ENCODE peak calls at places on chromosomes 3 and 15, in six cellular contexts. X is heart left ventricle, H is lower leg skin, D is HCT116, Z is adrenal gland, I is IMR-90. V is an unnamed sample.

GRCh38 chr15:51681303-51681963 is at the start of gene SCG3:
- DNase-seq in X (peak), D (peak), I (peak), Z (peak), H (peak), V (peak)

GRCh38 chr3:45048244-45048643 is 22.1 kb downstream of the CLEC3B start:
- DNase-seq in H (no peak), D (no peak), I (peak), X (no peak), Z (no peak), V (no peak)

GRCh38 chr15:80844011-80844732 is 65.0 kb downstream of the CEMIP start:
- DNase-seq in I (peak), X (no peak), Z (no peak), D (no peak), H (no peak), V (no peak)

GRCh38 chr3:14761121-14761672 is 57.6 kb upstream of the FGD5 start:
- DNase-seq in X (no peak), H (no peak), D (no peak), I (no peak), Z (no peak), V (no peak)

GRCh38 chr3:40047406-40047805 is 238.0 kb downstream of the MYRIP start:
- DNase-seq in H (no peak), I (no peak), D (no peak), X (no peak), Z (no peak), V (no peak)

GRCh38 chr15:39925112-39925830 is 5.2 kb upstream of the GPR176 start:
- DNase-seq in I (peak), H (no peak), D (no peak), Z (no peak), X (no peak), V (no peak)

GRCh38 chr3:23650371-23651140 is 155.2 kb upstream of the UBE2E1 start:
- DNase-seq in Z (no peak), H (no peak), D (no peak), I (peak), X (no peak), V (no peak)

GRCh38 chr15:94749848-94750617 is 518.7 kb downstream of the MCTP2 start:
- DNase-seq in I (no peak), D (no peak), H (no peak), Z (no peak), X (no peak), V (no peak)

GRCh38 chr15:34336947-34337556 is 529 bp downstream of the SLC12A6 start:
- DNase-seq in X (no peak), D (no peak), Z (no peak), H (peak), I (no peak), V (no peak)

GRCh38 chr15:92451225-92451825 is 57.6 kb downstream of the ST8SIA2 start:
- DNase-seq in Z (no peak), X (no peak), H (no peak), I (peak), D (no peak), V (no peak)

GRCh38 chr3:115074502-115074901 is 72.6 kb downstream of the ZBTB20 start:
- DNase-seq in X (no peak), H (no peak), D (no peak), I (peak), Z (no peak), V (no peak)

GRCh38 chr3:50862221-50862620 is 187.5 kb downstream of the DOCK3 start:
- DNase-seq in I (no peak), H (peak), D (no peak), X (no peak), Z (no peak), V (no peak)

GRCh38 chr3:138440137-138440536 is 5.7 kb downstream of the ESYT3 start:
- DNase-seq in X (peak), Z (no peak), I (no peak), H (no peak), D (no peak), V (no peak)

GRCh38 chr3:12831582-12831866 is 9.8 kb downstream of the RPL32 start:
- DNase-seq in I (no peak), Z (no peak), D (no peak), H (no peak), X (no peak), V (no peak)
- TF ChIP-seq POLR2A in I (no peak), Z (no peak), D (no peak), H (no peak), X (no peak), V (no peak)

GRCh38 chr3:119794971-119795612 is 13.2 kb downstream of the NR1I2 start:
- DNase-seq in I (no peak), D (peak), X (no peak), H (peak), Z (peak), V (no peak)
- TF ChIP-seq POLR2A in I (no peak), D (no peak), X (no peak), H (no peak), Z (no peak), V (no peak)

DNA sequence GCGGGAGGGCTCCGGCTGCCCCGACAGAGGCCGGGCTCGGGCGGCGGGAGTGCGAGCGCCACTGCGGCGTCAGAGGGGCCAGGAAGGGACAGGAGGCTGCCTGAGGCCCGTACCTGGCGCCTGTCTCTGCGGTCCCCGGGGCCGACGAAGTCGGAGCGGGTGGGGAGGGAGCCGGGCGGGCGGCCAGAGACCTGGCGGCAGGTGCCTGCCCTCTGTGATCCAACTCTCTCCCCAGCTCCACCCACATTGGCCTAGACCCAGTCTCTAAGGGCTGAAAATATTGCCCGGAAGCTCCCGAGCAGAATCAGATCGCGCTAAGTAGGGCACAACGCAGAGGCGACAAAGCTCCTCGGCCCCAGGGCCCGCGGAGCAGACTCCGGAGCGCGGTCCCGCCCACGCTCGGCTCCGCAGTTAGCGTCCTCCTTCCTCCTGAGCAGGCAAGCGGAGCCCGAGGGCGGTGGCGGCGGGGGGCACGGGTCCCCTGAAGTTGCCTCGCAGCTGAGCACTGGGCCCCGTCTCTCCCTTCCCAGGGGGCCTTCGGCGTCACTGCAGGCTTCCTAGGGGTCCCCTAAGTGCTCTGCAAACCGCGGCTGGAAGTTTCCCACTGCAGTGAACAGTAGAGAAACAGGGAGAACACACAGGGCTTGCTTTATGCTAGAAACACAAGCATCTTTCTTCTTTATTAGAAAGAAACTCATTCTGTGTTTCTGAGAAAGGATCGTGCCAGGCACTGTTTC is at the start of gene MAN2A2:
- DNase-seq in Z (peak), H (peak), D (peak), X (peak), I (peak), V (peak)
- TF ChIP-seq POLR2A in Z (no peak), H (no peak), D (no peak), X (no peak), I (no peak), V (peak)

GRCh38 chr15:59688888-59689625 is at the start of gene BNIP2:
- DNase-seq in D (peak), H (peak), X (peak), Z (peak), I (peak), V (peak)
- TF ChIP-seq POLR2A in D (no peak), H (no peak), X (no peak), Z (peak), I (peak), V (peak)

GRCh38 chr15:42036112-42036905 is 15.5 kb upstream of the PLA2G4E start:
- DNase-seq in H (peak), X (no peak), Z (no peak), D (no peak), I (no peak), V (no peak)

GRCh38 chr15:42034628-42035177 is 13.9 kb upstream of the PLA2G4E start:
- DNase-seq in I (no peak), H (peak), X (no peak), Z (no peak), D (no peak), V (no peak)

GRCh38 chr15:42036991-42037390 is 16.1 kb upstream of the PLA2G4E start:
- DNase-seq in D (no peak), H (peak), X (no peak), Z (no peak), I (no peak), V (no peak)

GRCh38 chr15:42033214-42033873 is 12.5 kb upstream of the PLA2G4E start:
- DNase-seq in I (no peak), D (no peak), H (peak), Z (no peak), X (no peak), V (no peak)

GRCh38 chr15:42035362-42035761 is 14.5 kb upstream of the PLA2G4E start:
- DNase-seq in H (peak), I (peak), X (no peak), D (no peak), Z (no peak), V (no peak)
- TF ChIP-seq POLR2A in H (no peak), I (no peak), X (no peak), D (no peak), Z (no peak), V (no peak)

DNA sequence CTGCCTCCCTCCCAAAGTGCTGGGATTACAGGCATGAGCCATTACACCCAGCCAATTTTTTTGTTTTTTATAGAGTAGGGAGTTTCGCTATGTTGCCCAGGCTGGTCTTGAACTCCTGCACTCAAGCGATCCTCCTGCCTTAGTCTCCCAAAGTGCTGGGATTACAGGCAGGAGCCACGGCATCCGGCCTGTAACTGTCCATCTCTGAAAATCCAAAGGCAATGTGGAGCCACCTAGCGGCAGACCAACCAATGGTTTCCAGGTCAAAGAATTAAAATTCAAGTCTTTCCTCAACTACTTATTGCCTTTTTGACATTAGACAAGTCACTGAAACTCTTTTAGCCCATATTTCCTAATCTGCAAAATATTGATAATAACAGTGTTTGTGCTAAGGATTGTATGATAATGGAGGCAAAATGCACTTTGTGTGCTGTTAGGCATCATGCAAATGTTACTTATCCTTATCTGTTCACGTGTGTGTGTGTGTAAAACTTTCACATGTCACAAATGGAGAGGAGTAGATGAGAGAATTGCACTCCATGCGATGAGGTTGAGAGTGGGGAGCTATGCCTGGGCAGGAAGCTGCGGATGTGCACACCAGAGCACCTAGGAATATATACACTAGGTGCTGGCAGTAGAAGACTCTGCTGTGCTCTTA is 48.7 kb downstream of the COL8A1 start:
- DNase-seq in X (peak), Z (peak), I (peak), H (no peak), D (peak), V (peak)
- TF ChIP-seq POLR2A in X (no peak), Z (no peak), I (no peak), H (no peak), D (no peak), V (no peak)

GRCh38 chr3:16060358-16060852 is 114.1 kb upstream of the GALNT15 start:
- DNase-seq in D (peak), I (peak), X (no peak), H (peak), Z (peak), V (peak)
- TF ChIP-seq POLR2A in D (no peak), I (peak), X (no peak), H (no peak), Z (no peak), V (no peak)

V was measured in uterus.